ENCODE peak calls at places on chromosomes 12 and 14, in nine cellular contexts. L is EL; N is cardiac muscle cell; Y is stimulated activated CD8-positive, alpha-beta memory T cell treated with anti-CD3 and anti-CD28 coated beads, Interleukin-15, amount 100 ng/mL, for 4 hours; O is fibroblast of mammary gland; M is stomach; P is DMS153; U is activated CD8-positive, alpha-beta memory T cell treated with anti-CD3 and anti-CD28 coated beads, Interleukin-2, amount 50 U/mL, for 48 hours; Q is KG1. E is an unnamed sample.

GRCh38 chr12:124419292-124420040 is 124.6 kb downstream of the RFLNA start:
- DNase-seq in Q (no peak), U (no peak), L (no peak), N (no peak), M (no peak), Y (no peak), O (no peak), P (no peak), E (no peak)

GRCh38 chr12:80032967-80033366 is 66.4 kb upstream of the OTOGL start:
- DNase-seq in Y (no peak), L (peak), O (no peak), Q (no peak), M (no peak), U (no peak), P (no peak), N (no peak), E (no peak)

GRCh38 chr14:52835122-52835903 is 43.9 kb upstream of the GNPNAT1 start:
- DNase-seq in U (no peak), Y (no peak), N (peak), O (peak), P (peak), Q (no peak), L (peak), M (no peak), E (no peak)

GRCh38 chr14:76917158-76917596 is 91.0 kb downstream of the LRRC74A start:
- DNase-seq in P (peak), Y (no peak), O (peak), Q (no peak), N (peak), M (peak), L (peak), U (no peak), E (no peak)

GRCh38 chr12:87848248-87848868 is 180.8 kb downstream of the C12orf50 start:
- DNase-seq in Y (no peak), L (peak), U (no peak), P (peak), O (peak), N (peak), Q (peak), M (no peak), E (no peak)

GRCh38 chr14:54106802-54107377 is 150.3 kb upstream of the BMP4 start:
- DNase-seq in M (no peak), Y (no peak), U (no peak), N (peak), P (no peak), Q (no peak), O (no peak), L (peak), E (no peak)

GRCh38 chr14:103547455-103547940 is 15.0 kb downstream of the BAG5 start:
- DNase-seq in O (no peak), Q (no peak), P (no peak), L (no peak), Y (no peak), M (no peak), U (no peak), N (no peak), E (peak)

GRCh38 chr14:71103662-71104484 is 196.6 kb downstream of the PCNX1 start:
- DNase-seq in P (peak), Q (peak), L (peak), N (peak), Y (no peak), M (no peak), U (no peak), O (peak), E (no peak)

GRCh38 chr12:128078311-128078851 is 188.6 kb upstream of the TMEM132C start:
- DNase-seq in U (no peak), N (no peak), Q (no peak), Y (no peak), O (no peak), P (no peak), L (no peak), M (no peak), E (no peak)

GRCh38 chr12:131090254-131091210 is 136.8 kb downstream of the ADGRD1 start:
- DNase-seq in O (no peak), Q (no peak), N (no peak), M (no peak), L (no peak), Y (no peak), P (no peak), U (peak), E (peak)

GRCh38 chr12:89448951-89449371 is 75.6 kb downstream of the GALNT4 start:
- DNase-seq in P (no peak), Q (no peak), O (no peak), Y (no peak), U (no peak), N (no peak), M (no peak), L (peak), E (no peak)

GRCh38 chr14:77542349-77543239 is 44.0 kb upstream of the ISM2 start:
- DNase-seq in O (peak), Y (no peak), U (no peak), M (no peak), P (no peak), Q (no peak), N (peak), L (no peak), E (no peak)

GRCh38 chr14:69326611-69327010 is 66.7 kb downstream of the GALNT16 start:
- DNase-seq in O (no peak), N (no peak), L (no peak), M (no peak), Y (no peak), P (no peak), U (peak), Q (no peak), E (peak)

GRCh38 chr12:124703852-124704251 is 136.4 kb upstream of the NCOR2 start:
- DNase-seq in M (no peak), Y (no peak), P (no peak), O (no peak), U (no peak), L (no peak), Q (no peak), N (no peak), E (no peak)

GRCh38 chr14:53874704-53875103 is 81.9 kb downstream of the BMP4 start:
- DNase-seq in N (no peak), Y (no peak), P (no peak), U (no peak), M (no peak), O (no peak), L (no peak), Q (no peak), E (no peak)

GRCh38 chr14:31228533-31228932 is 20.9 kb upstream of the HECTD1 start:
- DNase-seq in M (no peak), P (no peak), O (peak), Q (no peak), U (no peak), N (peak), L (no peak), Y (no peak), E (no peak)

GRCh38 chr12:112606611-112607366 is 184.8 kb upstream of the RPH3A start:
- DNase-seq in Q (no peak), O (no peak), M (no peak), N (no peak), L (no peak), Y (no peak), U (no peak), P (no peak), E (no peak)

GRCh38 chr14:69079188-69079742 is 73.7 kb downstream of the DCAF5 start:
- DNase-seq in O (peak), Q (no peak), P (no peak), M (no peak), L (peak), Y (no peak), N (peak), U (no peak), E (no peak)

GRCh38 chr12:72610854-72611358 is 338.7 kb downstream of the TRHDE start:
- DNase-seq in P (no peak), Q (no peak), O (no peak), L (no peak), N (no peak), U (no peak), M (no peak), Y (no peak), E (no peak)

GRCh38 chr14:85250369-85250768 is 279.6 kb upstream of the FLRT2 start:
- DNase-seq in Y (no peak), Q (no peak), U (no peak), L (no peak), O (no peak), P (peak), M (no peak), N (peak), E (no peak)

GRCh38 chr14:101820283-101820798 is 58.8 kb downstream of the PPP2R5C start:
- DNase-seq in O (no peak), Y (no peak), P (no peak), N (no peak), Q (no peak), U (peak), M (no peak), L (no peak), E (no peak)

GRCh38 chr12:100404769-100405407 is 48.0 kb downstream of the SLC17A8 start:
- DNase-seq in O (peak), P (no peak), M (peak), Y (no peak), U (peak), Q (peak), N (peak), L (peak), E (no peak)

GRCh38 chr12:9943244-9943643 is 11.1 kb upstream of the CLEC2A start:
- DNase-seq in Y (no peak), Q (no peak), P (peak), O (peak), U (no peak), N (no peak), L (no peak), M (no peak), E (no peak)

GRCh38 chr12:34405286-34406227 is 383.3 kb downstream of the ALG10 start:
- DNase-seq in M (no peak), Y (no peak), U (peak), P (no peak), L (no peak), Q (no peak), O (no peak), N (no peak), E (peak)

GRCh38 chr12:122999196-122999946 is 18.9 kb downstream of the ARL6IP4 start:
- DNase-seq in P (no peak), U (no peak), Q (no peak), O (no peak), N (no peak), M (no peak), Y (no peak), L (no peak), E (no peak)

GRCh38 chr14:63840981-63841380 is 11.8 kb upstream of the SYNE2 start:
- DNase-seq in U (peak), Y (peak), P (no peak), Q (no peak), M (peak), L (peak), O (no peak), N (no peak), E (no peak)

GRCh38 chr12:129486931-129487330 is 416.9 kb downstream of the TMEM132D start:
- DNase-seq in N (no peak), U (no peak), O (no peak), P (peak), Y (no peak), Q (no peak), M (no peak), L (no peak), E (no peak)

GRCh38 chr12:52280319-52280795 is 5.9 kb downstream of the KRT86 start:
- DNase-seq in O (peak), M (peak), L (peak), Y (no peak), U (no peak), P (peak), Q (no peak), N (peak), E (peak)

GRCh38 chr14:94485944-94486841 is 10.2 kb upstream of the SERPINA9 start:
- DNase-seq in O (peak), U (peak), M (peak), Y (no peak), Q (no peak), L (peak), N (peak), P (peak), E (peak)

GRCh38 chr14:71454010-71454409 is 478.2 kb upstream of the RGS6 start:
- DNase-seq in Y (no peak), O (no peak), N (no peak), U (no peak), Q (no peak), L (no peak), P (no peak), M (no peak), E (no peak)

GRCh38 chr12:46946137-46946536 is 120.3 kb upstream of the SLC38A4 start:
- DNase-seq in N (no peak), Q (no peak), P (no peak), U (no peak), M (no peak), O (peak), L (peak), Y (no peak), E (no peak)

GRCh38 chr14:94127330-94127729 is 2.1 kb downstream of the IFI27L2 start:
- DNase-seq in L (no peak), U (peak), Q (no peak), M (no peak), N (no peak), O (no peak), P (no peak), Y (no peak), E (peak)

GRCh38 chr14:44339256-44339655 is 167.8 kb downstream of the FSCB start:
- DNase-seq in M (no peak), Y (no peak), Q (no peak), U (no peak), O (no peak), P (no peak), L (no peak), N (no peak), E (no peak)

GRCh38 chr14:69261761-69262331 is 1.9 kb downstream of the GALNT16 start:
- DNase-seq in Y (no peak), N (no peak), U (no peak), P (no peak), Q (no peak), M (no peak), L (peak), O (no peak), E (no peak)

GRCh38 chr12:30896461-30896860 is 30.1 kb upstream of the TSPAN11 start:
- DNase-seq in P (no peak), U (no peak), M (no peak), L (no peak), O (peak), Q (no peak), N (peak), Y (no peak), E (no peak)

GRCh38 chr12:81083018-81083417 is 5.1 kb downstream of the ACSS3 start:
- DNase-seq in P (no peak), N (no peak), L (no peak), O (no peak), M (no peak), Q (no peak), U (no peak), Y (no peak), E (no peak)

E was measured in cardiac septum.